ENCODE peak calls at places on chromosome 22, in six cellular contexts. X, K, Q, R, P and M are unnamed samples.
A peak's percentile ranks its signal among the peaks of the same experiment; 100 is the strongest.

GRCh38 chr22:19169002-19169946 is 9.3 kb downstream of the SLC25A1 start:
- DNase-seq in P (peak; percentile 94), X (no peak), R (no peak), Q (no peak), K (no peak), M (no peak)

GRCh38 chr22:37428649-37429586 is 1.6 kb upstream of the ELFN2 start:
- DNase-seq in R (peak; percentile 64), P (peak; percentile 93), X (peak; percentile 57), Q (peak; percentile 79), K (peak; percentile 78), M (peak; percentile 77)

GRCh38 chr22:47798229-47798628 is 1035.8 kb downstream of the TBC1D22A start:
- DNase-seq in R (no peak), X (no peak), Q (peak; percentile 11), P (no peak), K (no peak), M (no peak)

GRCh38 chr22:22552630-22553029 is 6.4 kb downstream of the PRAME start:
- DNase-seq in P (peak; percentile 82), Q (no peak), K (peak; percentile 47), X (no peak), R (no peak), M (peak; percentile 24)

GRCh38 chr22:19889951-19890350 is 35.3 kb upstream of the GNB1L start:
- DNase-seq in R (no peak), P (no peak), K (no peak), X (no peak), Q (no peak), M (no peak)

GRCh38 chr22:23180893-23181762 is 819 bp downstream of the BCR start:
- DNase-seq in Q (peak; percentile 63), P (peak; percentile 27), X (no peak), R (no peak), K (no peak), M (no peak)

GRCh38 chr22:19691721-19692341 is 22.5 kb upstream of the SEPTIN5 start:
- DNase-seq in Q (no peak), P (peak; percentile 73), K (no peak), X (peak; percentile 52), R (peak; percentile 18), M (no peak)

GRCh38 chr22:31230155-31230870 is 18.2 kb downstream of the LIMK2 start:
- DNase-seq in P (no peak), X (peak; percentile 54), R (no peak), K (no peak), Q (no peak), M (no peak)

GRCh38 chr22:17922925-17923898 is 101.1 kb downstream of the MICAL3 start:
- DNase-seq in Q (no peak), R (no peak), P (no peak), K (no peak), X (peak; percentile 94), M (no peak)
- TF ChIP-seq CTCF in Q (no peak), R (no peak), P (no peak), K (no peak), X (no peak), M (no peak)

DNA sequence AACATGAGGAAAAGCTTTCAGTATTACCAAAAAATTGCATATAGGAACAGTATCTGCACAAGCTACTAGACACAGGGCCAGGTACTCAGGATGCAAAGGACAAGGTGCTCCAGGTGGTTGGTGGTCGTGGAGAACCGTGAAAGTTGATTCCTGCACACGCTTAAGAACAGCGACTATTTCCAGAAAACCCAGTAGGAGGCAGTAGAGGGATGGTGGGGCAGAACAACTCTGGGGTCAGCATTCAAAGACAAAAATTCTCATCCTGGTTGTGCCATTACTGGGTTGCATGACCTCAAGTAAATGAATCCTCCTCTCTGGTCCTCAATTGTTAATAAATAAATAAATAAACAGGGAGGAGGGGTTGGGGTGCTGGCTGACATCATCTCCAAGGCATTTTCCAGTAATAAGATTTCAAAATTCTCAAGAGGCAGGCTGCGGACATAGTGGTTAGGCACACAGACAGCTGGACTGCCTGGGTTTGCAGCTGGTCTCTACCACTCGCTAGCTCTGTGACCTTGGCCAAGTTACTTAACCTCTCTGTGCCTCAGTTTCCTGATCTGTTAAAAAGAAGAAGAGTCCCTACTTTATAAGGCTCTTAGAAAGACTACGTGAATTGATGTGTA is 89.6 kb downstream of the ISX start:
- DNase-seq in Q (no peak), R (no peak), K (no peak), X (no peak), P (peak; percentile 22), M (no peak)
- TF ChIP-seq CTCF in Q (no peak), R (no peak), K (no peak), X (no peak), P (no peak), M (peak; percentile 16)

GRCh38 chr22:39543095-39543494 is 10.5 kb upstream of the RPS19BP1 start:
- DNase-seq in R (peak; percentile 33), X (no peak), P (peak; percentile 79), K (no peak), Q (no peak), M (peak; percentile 63)
- TF ChIP-seq CTCF in R (peak; percentile 31), X (peak; percentile 22), P (peak; percentile 76), K (peak; percentile 52), Q (no peak), M (no peak)

GRCh38 chr22:42614312-42615091 is at the start of gene POLDIP3:
- DNase-seq in K (peak; percentile 98), Q (peak; percentile 99), R (peak; percentile 81), X (peak; percentile 99), P (peak; percentile 99), M (peak; percentile 98)
- TF ChIP-seq CTCF in K (peak; percentile 31), Q (no peak), R (no peak), X (no peak), P (peak; percentile 37), M (no peak)

GRCh38 chr22:41531736-41532477 is 12.4 kb downstream of the POLR3H start:
- DNase-seq in Q (no peak), K (no peak), P (no peak), X (no peak), R (no peak), M (no peak)

GRCh38 chr22:41534219-41534618 is 10.1 kb downstream of the POLR3H start:
- DNase-seq in K (no peak), R (no peak), X (no peak), Q (no peak), P (no peak), M (no peak)

GRCh38 chr22:41537203-41537602 is 7.1 kb downstream of the POLR3H start:
- DNase-seq in R (no peak), Q (no peak), K (no peak), X (no peak), P (no peak), M (no peak)

GRCh38 chr22:41532908-41533825 is 11.1 kb downstream of the POLR3H start:
- DNase-seq in X (peak; percentile 63), Q (peak; percentile 74), P (peak; percentile 86), K (peak; percentile 81), R (peak; percentile 47), M (peak; percentile 81)

DNA sequence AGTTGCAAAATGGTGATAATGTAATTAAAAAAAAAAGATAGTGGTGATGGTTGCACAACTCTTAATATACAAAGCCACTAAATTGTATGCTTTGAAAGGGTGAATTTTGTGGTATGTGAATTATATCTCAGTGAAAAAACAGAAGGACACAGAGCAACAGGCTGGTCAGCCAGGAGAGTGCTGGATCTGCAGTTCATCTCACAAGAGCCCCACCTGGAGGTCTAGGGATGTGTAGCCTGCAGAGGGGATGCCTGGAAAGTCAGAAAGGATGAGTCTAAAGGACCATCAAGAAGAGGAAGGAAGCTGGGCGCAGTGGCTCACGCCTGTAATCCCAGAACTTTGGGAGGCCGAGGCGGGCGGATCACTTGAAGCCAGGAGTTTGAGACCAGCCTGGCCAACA is 9.0 kb downstream of the POLR3H start:
- DNase-seq in Q (no peak), P (peak; percentile 55), X (no peak), K (no peak), R (peak; percentile 46), M (no peak)
- TF ChIP-seq CTCF in Q (no peak), P (peak; percentile 44), X (peak; percentile 33), K (peak; percentile 23), R (no peak), M (no peak)

GRCh38 chr22:50146440-50147228 is 23.9 kb upstream of the PANX2 start:
- DNase-seq in P (peak; percentile 40), X (peak; percentile 80), Q (no peak), K (peak; percentile 61), R (peak; percentile 52), M (no peak)
- TF ChIP-seq CTCF in P (peak; percentile 43), X (peak; percentile 99), Q (no peak), K (no peak), R (peak; percentile 64), M (no peak)

DNA sequence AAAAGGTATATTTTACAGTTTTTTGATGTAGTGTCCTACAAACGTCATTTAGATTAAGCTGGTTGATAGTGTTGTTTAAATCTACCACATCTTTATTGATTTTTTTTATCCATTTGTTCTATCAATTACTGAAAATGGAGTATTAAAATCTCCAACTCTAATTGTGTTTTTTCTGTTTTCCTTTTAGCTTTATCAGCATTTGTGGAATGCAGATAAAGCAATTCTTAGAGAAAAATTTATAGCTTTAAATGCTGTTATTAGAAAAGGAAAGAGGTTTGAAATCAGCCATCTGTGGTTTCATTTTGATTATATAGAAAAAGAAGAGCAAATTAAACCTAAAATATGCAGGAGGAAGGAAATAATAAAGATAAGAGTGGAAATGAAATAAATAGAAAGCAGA is 39.4 kb upstream of the CBX6 start:
- DNase-seq in K (no peak), Q (no peak), P (no peak), R (no peak), X (no peak), M (no peak)
- TF ChIP-seq CTCF in K (no peak), Q (no peak), P (no peak), R (no peak), X (no peak), M (no peak)